ENCODE peak calls at places on chromosome 5, in six cellular contexts. H is ovary, A is A549, C is gastrocnemius medialis, K is transverse colon, L is HepG2. M is an unnamed sample.

GRCh38 chr5:171750316-171750788 is 35.3 kb upstream of the SMIM23 start:
- DNase-seq in H (no peak), A (peak), C (no peak), K (peak), L (peak), M (no peak)

GRCh38 chr5:61416010-61416409 is 84.0 kb downstream of the ZSWIM6 start:
- DNase-seq in H (no peak), A (no peak), C (no peak), K (no peak), L (no peak), M (no peak)

GRCh38 chr5:159104759-159105317 is 5.1 kb upstream of the EBF1 start:
- DNase-seq in H (peak), A (no peak), C (no peak), K (no peak), L (no peak), M (peak)

GRCh38 chr5:90866333-90866732 is 307.7 kb downstream of the ADGRV1 start:
- DNase-seq in H (no peak), A (peak), C (no peak), K (no peak), L (peak), M (no peak)

GRCh38 chr5:135594416-135594960 is 15.7 kb upstream of the CXCL14 start:
- DNase-seq in H (no peak), A (no peak), C (no peak), K (no peak), L (no peak), M (no peak)

GRCh38 chr5:14790931-14791330 is 80.6 kb downstream of the ANKH start:
- DNase-seq in H (no peak), A (no peak), C (no peak), K (no peak), L (no peak), M (no peak)

GRCh38 chr5:156325671-156326070 is 1.3 kb upstream of the SGCD start:
- DNase-seq in H (no peak), A (no peak), C (no peak), K (no peak), L (no peak), M (no peak)

GRCh38 chr5:173781826-173782670 is 106.1 kb upstream of the CPEB4 start:
- DNase-seq in H (peak), A (peak), C (peak), K (peak), L (no peak), M (peak)

GRCh38 chr5:160083012-160083436 is 36.2 kb downstream of the PWWP2A start:
- DNase-seq in H (no peak), A (peak), C (no peak), K (no peak), L (no peak), M (no peak)

GRCh38 chr5:55234171-55234700 is 828 bp upstream of the CCNO start:
- DNase-seq in H (peak), A (peak), C (no peak), K (peak), L (no peak), M (no peak)

GRCh38 chr5:174532453-174533126 is 191.8 kb upstream of the MSX2 start:
- DNase-seq in H (peak), A (peak), C (peak), K (peak), L (peak), M (peak)

GRCh38 chr5:134142806-134143205 is 28.3 kb downstream of the TCF7 start:
- DNase-seq in H (peak), A (no peak), C (no peak), K (no peak), L (no peak), M (peak)

GRCh38 chr5:133667217-133667616 is 54.9 kb upstream of the FSTL4 start:
- DNase-seq in H (no peak), A (no peak), C (no peak), K (no peak), L (no peak), M (no peak)

GRCh38 chr5:133934822-133935793 is 33.3 kb downstream of the C5orf15 start:
- DNase-seq in H (no peak), A (no peak), C (no peak), K (no peak), L (no peak), M (no peak)

GRCh38 chr5:147397616-147398015 is 112.3 kb downstream of the DPYSL3 start:
- DNase-seq in H (no peak), A (peak), C (no peak), K (no peak), L (no peak), M (no peak)

GRCh38 chr5:17436345-17436744 is 61.7 kb upstream of the TAF11L2 start:
- DNase-seq in H (no peak), A (no peak), C (no peak), K (no peak), L (no peak), M (no peak)

GRCh38 chr5:137280656-137281055 is 218.5 kb downstream of the SPOCK1 start:
- DNase-seq in H (no peak), A (peak), C (no peak), K (no peak), L (no peak), M (no peak)

GRCh38 chr5:135432113-135432512 is 15.0 kb downstream of the DCANP1 start:
- DNase-seq in H (no peak), A (no peak), C (no peak), K (no peak), L (no peak), M (peak)

GRCh38 chr5:128668921-128669320 is 130.9 kb upstream of the FBN2 start:
- DNase-seq in H (no peak), A (no peak), C (no peak), K (no peak), L (no peak), M (no peak)

GRCh38 chr5:128667751-128668150 is 129.7 kb upstream of the FBN2 start:
- DNase-seq in H (no peak), A (no peak), C (no peak), K (no peak), L (no peak), M (no peak)

GRCh38 chr5:128662998-128663397 is 125.0 kb upstream of the FBN2 start:
- DNase-seq in H (no peak), A (no peak), C (no peak), K (no peak), L (no peak), M (no peak)

GRCh38 chr5:128667148-128667547 is 129.1 kb upstream of the FBN2 start:
- DNase-seq in H (no peak), A (peak), C (no peak), K (no peak), L (no peak), M (no peak)

DNA sequence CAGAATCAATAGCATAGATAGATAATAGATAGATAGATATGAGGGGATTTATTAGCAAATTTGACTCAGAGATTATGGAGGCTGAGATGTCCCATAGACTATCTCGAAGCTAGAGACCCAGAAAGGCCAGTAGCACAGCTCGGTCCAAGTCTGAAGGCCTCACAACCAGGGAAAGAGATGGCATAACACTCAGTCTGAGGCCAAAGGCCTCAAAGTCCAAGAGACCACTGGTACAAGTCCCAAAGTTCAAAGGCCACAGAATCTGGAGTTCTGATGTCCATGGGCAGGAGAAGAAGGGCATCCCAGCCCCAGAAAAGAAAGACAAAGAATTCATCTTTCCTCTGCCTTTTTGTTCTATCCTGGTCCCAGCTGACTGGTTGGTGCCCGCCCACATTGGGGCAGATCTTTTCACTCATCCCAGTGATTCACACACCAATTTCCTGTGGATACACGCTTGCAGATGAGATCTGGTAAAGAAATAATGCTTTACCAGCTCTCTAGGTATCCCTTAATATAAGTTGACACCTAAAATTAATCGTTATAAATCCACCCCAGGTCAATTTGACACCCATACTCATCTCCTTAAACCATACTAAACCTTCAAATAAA is 127.8 kb upstream of the FBN2 start:
- DNase-seq in H (no peak), A (no peak), C (no peak), K (no peak), L (no peak), M (no peak)
- H3K4me3 ChIP-seq in H (no peak), A (no peak), C (no peak), K (no peak), L (no peak), M (no peak)

GRCh38 chr5:66498791-66499207 is 97.4 kb upstream of the MAST4 start:
- DNase-seq in H (no peak), A (peak), C (no peak), K (no peak), L (peak), M (no peak)

GRCh38 chr5:66494437-66494836 is 101.8 kb upstream of the MAST4 start:
- DNase-seq in H (no peak), A (no peak), C (no peak), K (no peak), L (no peak), M (no peak)
- TF ChIP-seq CTCF in H (no peak), A (no peak), C (no peak), K (no peak), L (peak), M (no peak)

DNA sequence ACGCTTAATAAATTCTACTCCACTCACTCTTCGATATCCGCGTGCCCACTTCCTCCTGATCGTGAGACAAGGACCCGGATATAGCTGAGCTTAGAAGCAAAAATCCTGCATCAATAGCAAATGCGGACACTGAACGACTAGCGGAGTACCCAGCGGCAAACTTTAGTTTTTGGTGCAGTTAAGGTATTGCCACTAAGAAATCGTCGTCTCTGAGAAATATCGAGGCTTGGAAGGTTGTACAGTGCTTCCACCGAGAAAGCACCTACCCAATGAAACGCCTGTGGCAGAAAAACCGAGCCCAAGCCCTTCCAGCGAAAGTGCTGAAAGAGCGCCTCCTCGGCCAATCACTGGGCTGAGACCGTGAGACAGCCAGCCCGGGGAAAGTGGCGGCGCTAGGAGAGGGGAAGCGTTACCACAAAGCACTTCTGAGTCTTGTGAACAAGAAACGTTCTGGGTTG is 32.2 kb downstream of the ANXA2R start:
- DNase-seq in H (peak), A (peak), C (no peak), K (peak), L (peak), M (peak)
- TF ChIP-seq POLR2A in H (no peak), A (peak), C (no peak), K (peak), L (peak), M (no peak)

DNA sequence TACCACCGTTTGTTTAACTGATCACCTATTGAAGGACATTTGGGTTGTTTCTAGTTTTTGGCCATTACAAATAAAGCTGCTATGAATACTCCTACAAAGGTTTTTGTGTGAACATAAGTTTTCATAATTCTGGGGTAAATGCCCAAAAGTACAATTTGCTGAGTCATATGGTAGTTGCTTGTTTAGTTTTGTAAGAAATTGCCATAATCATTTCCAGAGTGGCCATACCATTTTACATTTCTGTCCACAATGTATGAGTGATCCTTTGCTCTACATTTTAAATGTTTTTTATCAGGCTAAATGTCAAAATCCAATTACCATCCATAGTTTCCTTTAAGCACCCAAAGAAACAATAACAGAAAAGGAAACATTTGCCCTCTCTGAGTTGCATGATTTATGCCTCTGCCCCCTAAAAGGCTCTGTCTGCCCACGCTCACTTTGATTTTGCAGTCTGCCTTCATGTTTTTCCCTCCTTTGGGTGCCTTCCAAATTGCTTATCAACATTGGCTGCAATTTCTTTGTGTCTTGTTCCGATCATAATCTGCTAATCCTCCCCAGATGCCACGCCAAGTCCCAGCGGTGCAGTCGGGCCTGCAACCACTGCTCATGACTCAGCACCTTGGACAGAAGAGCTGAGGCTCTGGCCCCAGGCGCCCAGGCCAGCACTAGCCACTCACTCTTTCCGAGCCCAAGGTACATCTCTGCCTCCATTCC is 339.2 kb downstream of the PIK3R1 start:
- DNase-seq in H (peak), A (peak), C (no peak), K (peak), L (no peak), M (no peak)
- H3K4me3 ChIP-seq in H (no peak), A (no peak), C (no peak), K (no peak), L (no peak), M (no peak)

GRCh38 chr5:73183491-73183891 is 10.5 kb downstream of the TMEM174 start:
- DNase-seq in H (no peak), A (no peak), C (no peak), K (peak), L (no peak), M (no peak)
- TF ChIP-seq CTCF in H (no peak), A (no peak), C (no peak), K (no peak), L (no peak), M (no peak)

DNA sequence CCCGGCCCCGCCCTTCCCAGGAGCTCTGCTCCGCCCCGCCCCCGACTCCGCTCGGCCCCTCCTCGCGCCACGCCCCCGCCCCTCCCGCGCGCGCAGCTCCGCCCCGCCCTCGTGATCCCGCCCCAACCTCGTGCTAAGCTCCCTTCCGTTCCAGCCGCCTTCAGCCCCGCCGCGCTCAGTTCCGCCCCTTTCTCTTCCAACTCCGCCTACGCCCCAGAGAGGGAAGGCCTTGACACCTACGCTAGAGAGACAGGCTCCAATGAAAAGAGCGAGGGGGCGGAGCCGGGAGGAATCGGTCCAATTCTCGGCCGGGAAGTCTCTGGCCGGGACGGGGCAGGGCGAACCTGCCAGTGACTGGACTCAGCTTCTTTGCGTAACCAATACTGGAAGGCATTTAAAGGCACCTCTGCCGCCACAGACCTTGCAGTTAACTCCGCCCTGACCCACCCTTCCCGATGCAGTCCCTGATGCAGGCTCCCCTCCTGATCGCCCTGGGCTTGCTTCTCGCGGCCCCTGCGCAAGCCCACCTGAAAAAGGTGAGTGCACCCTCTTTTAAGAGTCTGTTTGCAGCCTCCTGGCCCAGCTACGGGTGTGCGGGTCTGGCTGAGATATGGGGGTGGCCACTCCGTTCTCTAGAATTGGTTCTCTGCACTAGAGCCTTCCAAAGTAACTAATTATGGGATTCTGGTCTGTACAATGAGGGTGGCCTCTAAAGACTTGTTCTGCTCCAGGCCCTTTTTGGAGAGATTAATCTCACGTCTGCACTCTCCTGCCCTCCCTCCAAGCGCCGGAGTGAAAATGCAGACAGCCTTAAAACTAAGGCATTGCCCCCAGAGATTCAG is at the start of gene GM2A:
- DNase-seq in H (peak), A (peak), C (peak), K (peak), L (peak), M (peak)
- TF ChIP-seq POLR2A in H (peak), A (peak), C (peak), K (peak), L (peak), M (no peak)

GRCh38 chr5:434443-435146 is 8.4 kb upstream of the EXOC3 start:
- DNase-seq in H (no peak), A (no peak), C (no peak), K (no peak), L (no peak), M (no peak)
- H3K4me3 ChIP-seq in H (no peak), A (no peak), C (no peak), K (no peak), L (no peak), M (no peak)

GRCh38 chr5:103228588-103228987 is 30.0 kb upstream of the MACIR start:
- DNase-seq in H (no peak), A (no peak), C (no peak), K (no peak), L (no peak), M (no peak)

GRCh38 chr5:103223031-103223955 is 35.3 kb upstream of the MACIR start:
- DNase-seq in H (no peak), A (no peak), C (no peak), K (no peak), L (no peak), M (no peak)

GRCh38 chr5:103228056-103228455 is 30.5 kb upstream of the MACIR start:
- DNase-seq in H (no peak), A (no peak), C (no peak), K (no peak), L (no peak), M (no peak)

GRCh38 chr5:103224118-103224893 is 34.3 kb upstream of the MACIR start:
- DNase-seq in H (peak), A (peak), C (no peak), K (peak), L (peak), M (no peak)

DNA sequence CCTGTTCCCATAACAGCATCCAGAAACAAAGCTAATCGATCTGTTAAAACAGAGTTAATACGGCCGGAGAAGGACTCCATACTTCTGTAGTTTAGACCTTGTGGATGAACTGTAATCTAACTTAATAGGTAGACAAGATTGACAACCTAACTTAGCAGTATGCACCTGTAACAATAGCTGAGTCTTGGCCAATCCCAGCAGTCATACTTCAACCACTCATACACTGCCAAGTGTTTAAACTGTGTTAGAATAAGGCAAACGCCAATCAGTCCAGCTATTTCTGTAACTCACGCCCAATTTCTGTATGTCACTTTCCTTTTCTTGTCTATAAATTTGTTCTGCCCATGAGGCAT is 33.7 kb upstream of the MACIR start:
- DNase-seq in H (no peak), A (no peak), C (no peak), K (no peak), L (no peak), M (no peak)
- TF ChIP-seq CTCF in H (no peak), A (no peak), C (no peak), K (no peak), L (no peak), M (no peak)

GRCh38 chr5:38556115-38556598 is 289 bp downstream of the LIFR start:
- DNase-seq in H (no peak), A (no peak), C (no peak), K (no peak), L (no peak), M (no peak)
- TF ChIP-seq POLR2A in H (no peak), A (no peak), C (peak), K (no peak), L (no peak), M (no peak)

M was measured in lower leg skin.